ENCODE peak calls at places on chromosomes 16 and 17, in six cellular contexts. One of them, this sample, is unnamed.

GRCh38 chr16:12754824-12755543 is 48.7 kb downstream of the CPPED1 start:
- DNase-seq in activated T-helper 1 cell treated with anti-CD3 and anti-CD28 coated beads, Interleukin-2, amount 50 U/mL, for 16 hours: no peak
- DNase-seq in naive B cell: no peak
- DNase-seq in AG04450: no peak
- DNase-seq in AML-193: no peak
- DNase-seq in DMS153: no peak
- DNase-seq in this sample: no peak

GRCh38 chr17:79814966-79815835 is 18.3 kb upstream of the CBX8 start:
- DNase-seq in DMS153: no peak
- DNase-seq in AML-193: no peak
- DNase-seq in AG04450: no peak
- DNase-seq in naive B cell: no peak
- DNase-seq in activated T-helper 1 cell treated with anti-CD3 and anti-CD28 coated beads, Interleukin-2, amount 50 U/mL, for 16 hours: no peak
- DNase-seq in this sample: no peak

GRCh38 chr17:66619196-66619595 is 215.7 kb upstream of the CACNG5 start:
- DNase-seq in naive B cell: no peak
- DNase-seq in activated T-helper 1 cell treated with anti-CD3 and anti-CD28 coated beads, Interleukin-2, amount 50 U/mL, for 16 hours: no peak
- DNase-seq in AML-193: no peak
- DNase-seq in AG04450: no peak
- DNase-seq in DMS153: no peak
- DNase-seq in this sample: no peak

GRCh38 chr16:69241911-69242310 is 54.9 kb downstream of the SNTB2 start:
- DNase-seq in activated T-helper 1 cell treated with anti-CD3 and anti-CD28 coated beads, Interleukin-2, amount 50 U/mL, for 16 hours: no peak
- DNase-seq in naive B cell: no peak
- DNase-seq in AML-193: no peak
- DNase-seq in AG04450: peak
- DNase-seq in DMS153: no peak
- DNase-seq in this sample: no peak

GRCh38 chr16:86865866-86866675 is 287.7 kb downstream of the FOXL1 start:
- DNase-seq in AML-193: no peak
- DNase-seq in AG04450: no peak
- DNase-seq in activated T-helper 1 cell treated with anti-CD3 and anti-CD28 coated beads, Interleukin-2, amount 50 U/mL, for 16 hours: no peak
- DNase-seq in naive B cell: no peak
- DNase-seq in DMS153: no peak
- DNase-seq in this sample: no peak

GRCh38 chr17:79126139-79126538 is 51.5 kb downstream of the ENGASE start:
- DNase-seq in DMS153: no peak
- DNase-seq in AML-193: no peak
- DNase-seq in naive B cell: no peak
- DNase-seq in AG04450: no peak
- DNase-seq in activated T-helper 1 cell treated with anti-CD3 and anti-CD28 coated beads, Interleukin-2, amount 50 U/mL, for 16 hours: no peak
- DNase-seq in this sample: no peak

GRCh38 chr16:81431554-81432353 is 12.9 kb upstream of the CMIP start:
- DNase-seq in DMS153: no peak
- DNase-seq in activated T-helper 1 cell treated with anti-CD3 and anti-CD28 coated beads, Interleukin-2, amount 50 U/mL, for 16 hours: no peak
- DNase-seq in AML-193: no peak
- DNase-seq in AG04450: peak
- DNase-seq in naive B cell: no peak
- DNase-seq in this sample: no peak

GRCh38 chr17:63455417-63455816 is 9.3 kb upstream of the CYB561 start:
- DNase-seq in naive B cell: no peak
- DNase-seq in AG04450: no peak
- DNase-seq in DMS153: no peak
- DNase-seq in AML-193: no peak
- DNase-seq in activated T-helper 1 cell treated with anti-CD3 and anti-CD28 coated beads, Interleukin-2, amount 50 U/mL, for 16 hours: no peak
- DNase-seq in this sample: no peak

GRCh38 chr16:8581923-8582580 is 8.3 kb downstream of the TMEM114 start:
- DNase-seq in activated T-helper 1 cell treated with anti-CD3 and anti-CD28 coated beads, Interleukin-2, amount 50 U/mL, for 16 hours: no peak
- DNase-seq in AML-193: no peak
- DNase-seq in DMS153: no peak
- DNase-seq in AG04450: no peak
- DNase-seq in naive B cell: no peak
- DNase-seq in this sample: no peak

GRCh38 chr16:86823895-86824671 is 245.7 kb downstream of the FOXL1 start:
- DNase-seq in DMS153: no peak
- DNase-seq in activated T-helper 1 cell treated with anti-CD3 and anti-CD28 coated beads, Interleukin-2, amount 50 U/mL, for 16 hours: no peak
- DNase-seq in AML-193: no peak
- DNase-seq in AG04450: peak
- DNase-seq in naive B cell: no peak
- DNase-seq in this sample: peak

GRCh38 chr16:24839347-24839972 is 6.3 kb upstream of the SLC5A11 start:
- DNase-seq in activated T-helper 1 cell treated with anti-CD3 and anti-CD28 coated beads, Interleukin-2, amount 50 U/mL, for 16 hours: no peak
- DNase-seq in AML-193: no peak
- DNase-seq in naive B cell: no peak
- DNase-seq in AG04450: no peak
- DNase-seq in DMS153: no peak
- DNase-seq in this sample: no peak

GRCh38 chr17:17495448-17496188 is 577 bp downstream of the RASD1 start:
- DNase-seq in AML-193: no peak
- DNase-seq in AG04450: no peak
- DNase-seq in activated T-helper 1 cell treated with anti-CD3 and anti-CD28 coated beads, Interleukin-2, amount 50 U/mL, for 16 hours: no peak
- DNase-seq in naive B cell: peak
- DNase-seq in DMS153: no peak
- DNase-seq in this sample: no peak

GRCh38 chr16:29745853-29746345 is at the start of gene C16orf54:
- DNase-seq in naive B cell: peak
- DNase-seq in activated T-helper 1 cell treated with anti-CD3 and anti-CD28 coated beads, Interleukin-2, amount 50 U/mL, for 16 hours: peak
- DNase-seq in AML-193: peak
- DNase-seq in DMS153: no peak
- DNase-seq in AG04450: no peak
- DNase-seq in this sample: no peak

GRCh38 chr17:51745993-51746392 is 412.5 kb downstream of the CA10 start:
- DNase-seq in naive B cell: no peak
- DNase-seq in DMS153: peak
- DNase-seq in AG04450: no peak
- DNase-seq in AML-193: no peak
- DNase-seq in activated T-helper 1 cell treated with anti-CD3 and anti-CD28 coated beads, Interleukin-2, amount 50 U/mL, for 16 hours: no peak
- DNase-seq in this sample: no peak

GRCh38 chr17:32266389-32267269 is 997 bp downstream of the RHBDL3 start:
- DNase-seq in AML-193: no peak
- DNase-seq in naive B cell: peak
- DNase-seq in activated T-helper 1 cell treated with anti-CD3 and anti-CD28 coated beads, Interleukin-2, amount 50 U/mL, for 16 hours: no peak
- DNase-seq in DMS153: no peak
- DNase-seq in AG04450: no peak
- DNase-seq in this sample: no peak

GRCh38 chr17:79650283-79650682 is 39.4 kb upstream of the RBFOX3 start:
- DNase-seq in naive B cell: no peak
- DNase-seq in AML-193: no peak
- DNase-seq in activated T-helper 1 cell treated with anti-CD3 and anti-CD28 coated beads, Interleukin-2, amount 50 U/mL, for 16 hours: no peak
- DNase-seq in AG04450: no peak
- DNase-seq in DMS153: no peak
- DNase-seq in this sample: no peak